ENCODE peak calls at places on chromosomes 4 and X, in ten cellular contexts. X, B, W, Z, F, G, P, J, O and S are unnamed samples.

GRCh38 chr4:55865228-55865806 is 11.9 kb downstream of the EXOC1 start:
- DNase-seq in G (no peak), X (peak), F (no peak), W (peak), J (no peak), O (no peak), Z (no peak), B (no peak), P (no peak), S (no peak)

GRCh38 chr4:163866728-163867313 is 372.3 kb downstream of the TMA16 start:
- DNase-seq in B (no peak), J (no peak), G (no peak), O (no peak), P (peak), X (no peak), Z (no peak), W (peak), F (no peak), S (no peak)

GRCh38 chrX:94662665-94663064 is 988.7 kb downstream of the FAM133A start:
- DNase-seq in Z (no peak), P (peak), W (no peak), J (no peak), F (no peak), G (no peak), B (no peak), X (no peak), O (no peak), S (no peak)

GRCh38 chr4:24067781-24068193 is 177.9 kb upstream of the PPARGC1A start:
- DNase-seq in B (peak), Z (no peak), P (peak), F (no peak), W (peak), O (peak), G (no peak), J (no peak), X (peak), S (no peak)

GRCh38 chrX:20267599-20267923 is 852 bp upstream of the RPS6KA3 start:
- DNase-seq in W (peak), G (no peak), F (no peak), J (no peak), P (no peak), O (no peak), X (no peak), B (no peak), Z (no peak), S (no peak)

GRCh38 chrX:71099736-71100135 is 4.1 kb downstream of the FOXO4 start:
- DNase-seq in O (no peak), Z (no peak), P (no peak), X (no peak), F (no peak), J (no peak), G (no peak), W (no peak), B (no peak), S (no peak)

GRCh38 chrX:38117485-38117884 is 103.2 kb downstream of the SRPX start:
- DNase-seq in F (no peak), J (no peak), B (no peak), G (no peak), X (peak), P (peak), O (no peak), W (peak), Z (no peak), S (no peak)

GRCh38 chr4:169811476-169811875 is 53.7 kb upstream of the HPF1 start:
- DNase-seq in J (no peak), W (no peak), G (no peak), P (no peak), F (no peak), Z (no peak), B (no peak), O (no peak), X (no peak), S (no peak)

GRCh38 chrX:86133761-86134160 is 14.5 kb upstream of the DACH2 start:
- DNase-seq in O (no peak), P (peak), W (peak), J (no peak), F (no peak), Z (no peak), G (no peak), B (peak), X (peak), S (no peak)

GRCh38 chrX:131821945-131822622 is 201.0 kb upstream of the STK26 start:
- DNase-seq in O (no peak), P (no peak), W (peak), J (no peak), B (no peak), Z (no peak), X (no peak), F (no peak), G (peak), S (no peak)